ENCODE peak calls at places on chromosomes 7 and 10, in seven cellular contexts. A is A673; Q is CD8-positive, alpha-beta T cell; F is H1; Y is foreskin keratinocyte; U is IMR-90; B is hepatocyte. X is an unnamed sample.

GRCh38 chr7:155907450-155908177 is 95.4 kb upstream of the SHH start:
- DNase-seq in A (no peak), Q (no peak), F (no peak), Y (no peak), U (no peak), B (peak; percentile 29), X (no peak)

GRCh38 chr7:135441791-135442190 is 68.1 kb downstream of the CNOT4 start:
- DNase-seq in A (peak; percentile 12), Q (no peak), F (no peak), Y (peak; percentile 35), U (peak; percentile 73), B (peak; percentile 6), X (peak; percentile 52)

GRCh38 chr7:22251284-22251683 is 105.7 kb downstream of the RAPGEF5 start:
- DNase-seq in A (no peak), Q (no peak), F (no peak), Y (no peak), U (no peak), B (no peak), X (no peak)

GRCh38 chr7:122588621-122589020 is 110.3 kb downstream of the RNF133 start:
- DNase-seq in A (no peak), Q (no peak), F (no peak), Y (peak; percentile 22), U (no peak), B (no peak), X (no peak)

GRCh38 chr10:34290412-34291082 is 524.5 kb downstream of the PARD3 start:
- DNase-seq in A (no peak), Q (no peak), F (no peak), Y (no peak), U (peak; percentile 87), B (peak; percentile 18), X (no peak)

GRCh38 chr10:125152646-125153368 is 7.6 kb downstream of the CTBP2 start:
- DNase-seq in A (no peak), Q (no peak), F (no peak), Y (no peak), U (no peak), B (no peak), X (no peak)

GRCh38 chr7:16543456-16543855 is 16.8 kb downstream of the LRRC72 start:
- DNase-seq in A (no peak), Q (no peak), F (no peak), Y (no peak), U (no peak), B (no peak), X (peak; percentile 8)

GRCh38 chr7:167976-168791 is 24.2 kb upstream of the FAM20C start:
- DNase-seq in A (no peak), Q (no peak), F (no peak), Y (no peak), U (no peak), B (no peak), X (no peak)

GRCh38 chr10:121154310-121154709 is 303.1 kb downstream of the WDR11 start:
- DNase-seq in A (no peak), Q (no peak), F (no peak), Y (no peak), U (no peak), B (no peak), X (no peak)

GRCh38 chr7:17521437-17521836 is 223.0 kb downstream of the AHR start:
- DNase-seq in A (peak; percentile 24), Q (no peak), F (no peak), Y (no peak), U (peak; percentile 84), B (no peak), X (no peak)

GRCh38 chr7:15685358-15686181 is 913 bp downstream of the MEOX2 start:
- DNase-seq in A (peak; percentile 16), Q (no peak), F (peak; percentile 75), Y (no peak), U (peak; percentile 34), B (peak; percentile 18), X (no peak)

GRCh38 chr10:132272061-132272766 is 35.5 kb downstream of the STK32C start:
- DNase-seq in A (no peak), Q (no peak), F (no peak), Y (no peak), U (peak; percentile 60), B (peak; percentile 36), X (no peak)

GRCh38 chr10:61899663-61899996 is 1.9 kb upstream of the ARID5B start:
- DNase-seq in A (no peak), Q (no peak), F (no peak), Y (peak; percentile 13), U (no peak), B (no peak), X (no peak)

GRCh38 chr7:101237206-101238067 is at the start of gene CLDN15:
- DNase-seq in A (no peak), Q (no peak), F (peak; percentile 49), Y (no peak), U (peak; percentile 61), B (peak; percentile 56), X (no peak)

GRCh38 chr10:92494522-92494921 is 79.4 kb downstream of the IDE start:
- DNase-seq in A (no peak), Q (no peak), F (no peak), Y (no peak), U (no peak), B (no peak), X (no peak)

GRCh38 chr7:92608380-92609322 is 18.5 kb upstream of the FAM133B start:
- DNase-seq in A (peak; percentile 56), Q (no peak), F (peak; percentile 85), Y (no peak), U (no peak), B (peak; percentile 74), X (no peak)

GRCh38 chr7:23523486-23524075 is 8.2 kb downstream of the TRA2A start:
- DNase-seq in A (no peak), Q (no peak), F (no peak), Y (no peak), U (no peak), B (no peak), X (no peak)

GRCh38 chr7:39534599-39534998 is 31.6 kb upstream of the YAE1 start:
- DNase-seq in A (no peak), Q (no peak), F (no peak), Y (no peak), U (no peak), B (no peak), X (no peak)

GRCh38 chr10:103881420-103882284 is 26.3 kb upstream of the SH3PXD2A start:
- DNase-seq in A (no peak), Q (no peak), F (no peak), Y (peak; percentile 100), U (no peak), B (no peak), X (peak; percentile 96)

GRCh38 chr10:104300736-104301292 is 31.8 kb downstream of the GSTO2 start:
- DNase-seq in A (no peak), Q (no peak), F (no peak), Y (peak; percentile 87), U (peak; percentile 99), B (peak; percentile 67), X (peak; percentile 84)

GRCh38 chr7:157339777-157340677 is 3.2 kb downstream of the DNAJB6 start:
- DNase-seq in A (peak; percentile 83), Q (peak; percentile 54), F (peak; percentile 78), Y (no peak), U (peak; percentile 74), B (peak; percentile 69), X (peak; percentile 55)

GRCh38 chr7:81154565-81154964 is 235.7 kb upstream of the SEMA3C start:
- DNase-seq in A (no peak), Q (no peak), F (no peak), Y (no peak), U (no peak), B (no peak), X (no peak)

GRCh38 chr7:155997431-155998327 is 185.4 kb upstream of the SHH start:
- DNase-seq in A (no peak), Q (no peak), F (peak; percentile 34), Y (no peak), U (no peak), B (no peak), X (no peak)

GRCh38 chr7:31814187-31814586 is 127.2 kb downstream of the PPP1R17 start:
- DNase-seq in A (peak; percentile 21), Q (no peak), F (no peak), Y (no peak), U (no peak), B (no peak), X (no peak)

GRCh38 chr10:19570991-19571390 is 245.2 kb upstream of the PLXDC2 start:
- DNase-seq in A (no peak), Q (no peak), F (no peak), Y (no peak), U (no peak), B (no peak), X (no peak)

GRCh38 chr10:19579841-19580240 is 236.4 kb upstream of the PLXDC2 start:
- DNase-seq in A (peak; percentile 18), Q (no peak), F (no peak), Y (no peak), U (no peak), B (no peak), X (no peak)

GRCh38 chr10:19572056-19572455 is 244.2 kb upstream of the PLXDC2 start:
- DNase-seq in A (no peak), Q (no peak), F (no peak), Y (no peak), U (no peak), B (no peak), X (no peak)

GRCh38 chr10:19576576-19576975 is 239.7 kb upstream of the PLXDC2 start:
- DNase-seq in A (peak; percentile 61), Q (no peak), F (no peak), Y (no peak), U (no peak), B (no peak), X (no peak)
- H3K27ac ChIP-seq in A (no peak overlapping the region), Q (no peak overlapping the region), F (no peak overlapping the region), Y (no peak overlapping the region), U (no peak overlapping the region), B (no peak overlapping the region), X (no peak overlapping the region)

GRCh38 chr10:130110236-130111114 is at the start of gene C10orf143:
- DNase-seq in A (peak; percentile 97), Q (peak; percentile 98), F (peak; percentile 100), Y (peak; percentile 100), U (peak; percentile 96), B (peak; percentile 98), X (peak; percentile 98)
- TF ChIP-seq CTCF in A (no peak), Q (no peak), F (no peak), Y (no peak), U (no peak), B (no peak), X (no peak)

GRCh38 chr7:127871226-127871625 is 160.0 kb downstream of the LRRC4 start:
- DNase-seq in A (no peak), Q (no peak), F (no peak), Y (no peak), U (no peak), B (no peak), X (no peak)
- H3K27ac ChIP-seq in A (no peak overlapping the region), Q (no peak overlapping the region), F (no peak overlapping the region), Y (no peak overlapping the region), U (no peak overlapping the region), B (no peak overlapping the region), X (no peak overlapping the region)

DNA sequence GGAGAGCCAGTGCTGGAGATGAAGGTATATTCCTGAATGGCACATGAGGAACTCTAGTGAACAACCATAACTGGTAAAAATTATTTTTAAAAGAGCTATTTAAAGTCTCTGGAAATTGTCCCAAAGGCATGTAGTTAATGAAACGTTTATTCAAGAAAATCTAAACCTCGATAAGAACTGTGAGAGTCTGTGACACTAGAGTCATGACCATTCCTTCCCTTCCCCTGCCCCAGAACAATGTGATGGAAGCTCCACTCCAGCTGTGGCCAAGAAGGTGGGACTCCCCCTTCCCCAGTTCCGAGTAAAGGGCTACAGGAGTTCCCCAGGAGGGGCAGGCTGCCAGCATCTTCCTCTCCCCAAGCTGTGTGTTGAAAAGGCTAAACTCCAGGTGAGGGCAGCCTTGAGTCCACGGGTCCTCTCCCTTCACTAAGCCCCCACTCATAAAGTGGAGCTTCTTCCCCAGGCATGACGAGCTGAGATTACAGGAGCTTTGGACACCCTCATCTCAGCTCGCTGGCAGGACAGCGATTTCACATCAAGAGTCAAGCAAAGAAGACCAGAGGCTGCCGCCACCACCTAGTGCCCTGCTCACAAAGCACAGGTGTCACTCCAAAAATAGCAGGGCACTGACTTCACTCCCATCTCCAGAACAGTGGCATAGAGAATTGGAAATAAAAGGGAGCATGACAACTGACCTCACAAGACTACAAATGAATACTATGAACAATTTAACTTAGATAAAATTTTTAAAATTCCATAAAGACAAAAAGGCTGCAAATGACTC is 68.5 kb downstream of the NHLRC2 start:
- DNase-seq in A (no peak), Q (no peak), F (peak; percentile 51), Y (no peak), U (no peak), B (no peak), X (no peak)
- TF ChIP-seq CTCF in A (peak; percentile 19), Q (no peak), F (peak; percentile 40), Y (no peak), U (no peak), B (no peak), X (no peak)

X was measured in RWPE1.